ENCODE peak calls at places on chromosomes 4 and X, in five cellular contexts. M is tibial artery, H is lung, P is epithelial cell of esophagus, A is GM12878. Y is an unnamed sample.

GRCh38 chrX:97860206-97860605 is 976.5 kb downstream of the RPA4 start:
- DNase-seq in M (no peak), H (no peak), P (peak; percentile 59), A (no peak), Y (no peak)

GRCh38 chrX:29617725-29618124 is 597.6 kb upstream of the MAGEB2 start:
- DNase-seq in M (no peak), H (no peak), P (no peak), A (no peak), Y (no peak)

GRCh38 chr4:78764498-78764961 is 11.6 kb upstream of the BMP2K start:
- DNase-seq in M (no peak), H (no peak), P (peak; percentile 71), A (no peak), Y (no peak)

GRCh38 chr4:38787693-38788092 is 4.9 kb upstream of the TLR10 start:
- DNase-seq in M (no peak), H (no peak), P (no peak), A (no peak), Y (no peak)

GRCh38 chrX:10904220-10904619 is 206.9 kb upstream of the HCCS start:
- DNase-seq in M (no peak), H (no peak), P (no peak), A (no peak), Y (no peak)

GRCh38 chr4:186170966-186171365 is 20.4 kb upstream of the CYP4V2 start:
- DNase-seq in M (no peak), H (no peak), P (no peak), A (no peak), Y (no peak)

GRCh38 chr4:175054980-175055379 is 136.8 kb downstream of the ADAM29 start:
- DNase-seq in M (no peak), H (no peak), P (no peak), A (no peak), Y (no peak)

GRCh38 chrX:1597345-1598020 is 6.1 kb downstream of the AKAP17A start:
- DNase-seq in M (no peak), H (no peak), P (no peak), A (no peak), Y (no peak)

GRCh38 chr4:153465583-153465921 is 608 bp upstream of the TMEM131L start:
- DNase-seq in M (peak; percentile 84), H (peak; percentile 41), P (peak; percentile 48), A (no peak), Y (peak; percentile 21)

GRCh38 chr4:36292551-36293188 is 11.3 kb downstream of the DTHD1 start:
- DNase-seq in M (no peak), H (no peak), P (peak; percentile 91), A (no peak), Y (no peak)

GRCh38 chr4:147480502-147480890 is 401 bp upstream of the EDNRA start:
- DNase-seq in M (peak; percentile 67), H (no peak), P (no peak), A (no peak), Y (no peak)

GRCh38 chr4:2102045-2102883 is 43.1 kb downstream of the NAT8L start:
- DNase-seq in M (no peak), H (no peak), P (no peak), A (no peak), Y (no peak)

GRCh38 chr4:110512901-110513300 is 36.9 kb downstream of the ENPEP start:
- DNase-seq in M (no peak), H (no peak), P (no peak), A (no peak), Y (no peak)

GRCh38 chr4:88600129-88600849 is 8.0 kb downstream of the HERC3 start:
- DNase-seq in M (no peak), H (no peak), P (peak; percentile 79), A (no peak), Y (no peak)

DNA sequence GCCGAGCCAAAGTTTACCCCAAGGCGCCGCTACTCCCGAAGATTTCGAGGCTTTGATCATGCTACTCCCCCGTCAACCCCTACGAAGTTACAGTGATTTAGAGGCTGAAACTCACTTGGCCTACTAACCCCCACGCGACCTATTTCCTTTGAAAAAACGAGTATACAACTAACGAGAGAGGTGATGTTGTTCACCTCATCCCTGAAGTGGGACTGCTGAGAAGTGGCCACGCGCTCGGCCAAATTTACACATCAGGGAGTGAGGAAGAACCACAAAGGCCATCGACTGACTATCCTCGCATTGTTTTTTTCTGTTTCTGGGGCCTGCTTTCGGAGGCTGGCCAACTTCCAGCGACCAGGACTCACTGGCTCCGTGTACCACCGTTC is 37.7 kb downstream of the PGRMC1 start:
- DNase-seq in M (no peak), H (no peak), P (no peak), A (no peak), Y (no peak)
- H3K4me3 ChIP-seq in M (no peak overlapping the region), H (no peak overlapping the region), P (no peak overlapping the region), A (no peak overlapping the region), Y (no peak overlapping the region)

GRCh38 chrX:149829751-149830191 is 48.0 kb downstream of the MAGEA9 start:
- DNase-seq in M (no peak), H (no peak), P (peak; percentile 77), A (peak; percentile 35), Y (no peak)
- H3K4me3 ChIP-seq in M (peak overlapping the region; percentile 34), H (no peak overlapping the region), P (no peak overlapping the region), A (peak overlapping the region; percentile 57), Y (no peak overlapping the region)

DNA sequence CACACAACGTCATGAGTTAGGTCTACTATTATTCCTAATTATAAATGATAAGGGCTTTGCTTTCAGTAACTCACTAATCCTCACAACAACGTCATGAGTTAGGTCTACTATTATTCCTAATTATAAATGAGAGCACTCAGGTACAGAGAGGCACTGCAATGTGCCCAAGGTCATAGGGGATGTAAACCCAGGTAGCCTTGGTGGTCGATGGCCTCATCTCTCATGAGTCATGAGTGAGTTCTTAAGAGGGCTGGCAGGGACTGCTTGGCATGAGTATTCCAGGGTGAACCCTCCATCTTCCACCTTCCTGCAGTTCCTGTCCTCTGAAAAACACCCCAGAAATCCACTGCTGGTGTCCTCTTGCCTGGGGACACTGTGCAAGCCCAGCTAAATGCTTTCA is 317.1 kb downstream of the STK32B start:
- DNase-seq in M (no peak), H (no peak), P (no peak), A (no peak), Y (no peak)
- H3K4me3 ChIP-seq in M (no peak overlapping the region), H (no peak overlapping the region), P (no peak overlapping the region), A (no peak overlapping the region), Y (no peak overlapping the region)

GRCh38 chrX:68912113-68912980 is 83.5 kb downstream of the EFNB1 start:
- DNase-seq in M (no peak), H (no peak), P (no peak), A (no peak), Y (no peak)
- H3K4me3 ChIP-seq in M (no peak overlapping the region), H (no peak overlapping the region), P (no peak overlapping the region), A (no peak overlapping the region), Y (no peak overlapping the region)

DNA sequence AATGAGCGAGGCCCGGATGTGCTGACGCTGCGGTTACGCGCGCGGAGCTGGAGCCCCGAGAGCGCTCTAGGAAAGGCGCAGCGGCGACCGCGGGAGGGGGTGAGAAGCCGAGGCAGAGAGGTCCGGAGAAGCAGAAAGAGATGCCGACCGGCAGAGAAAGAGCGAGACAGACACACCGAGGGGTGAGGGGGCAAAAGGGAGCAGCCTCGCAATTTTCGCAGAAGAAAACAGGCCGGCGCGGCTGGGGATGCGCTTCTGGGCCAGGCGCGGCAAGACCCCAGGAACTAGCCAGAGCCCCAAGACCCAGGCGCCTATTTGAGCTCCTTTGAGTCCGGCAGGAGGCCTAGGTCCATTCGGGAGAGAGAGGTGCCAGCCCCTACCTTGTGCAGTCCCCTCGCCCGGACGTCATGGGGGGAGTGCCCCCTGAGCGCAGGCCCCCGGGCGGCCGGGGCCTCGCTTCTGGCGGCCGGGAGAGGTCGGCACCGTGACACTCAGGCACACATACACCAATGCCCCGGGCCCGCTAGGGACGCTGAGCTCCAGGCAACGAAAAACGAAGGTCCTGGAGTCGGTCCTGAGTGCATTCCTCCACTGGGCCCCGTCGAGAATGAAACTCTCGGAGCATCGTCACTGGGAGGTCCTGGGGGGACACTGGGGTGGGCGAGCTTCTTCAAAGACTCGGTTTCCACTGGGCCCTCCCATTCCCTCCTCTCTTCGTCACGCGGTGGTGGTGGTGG is 13.3 kb downstream of the HMX1 start:
- DNase-seq in M (no peak), H (no peak), P (no peak), A (no peak), Y (no peak)
- H3K4me3 ChIP-seq in M (no peak overlapping the region), H (no peak overlapping the region), P (no peak overlapping the region), A (no peak overlapping the region), Y (no peak overlapping the region)

DNA sequence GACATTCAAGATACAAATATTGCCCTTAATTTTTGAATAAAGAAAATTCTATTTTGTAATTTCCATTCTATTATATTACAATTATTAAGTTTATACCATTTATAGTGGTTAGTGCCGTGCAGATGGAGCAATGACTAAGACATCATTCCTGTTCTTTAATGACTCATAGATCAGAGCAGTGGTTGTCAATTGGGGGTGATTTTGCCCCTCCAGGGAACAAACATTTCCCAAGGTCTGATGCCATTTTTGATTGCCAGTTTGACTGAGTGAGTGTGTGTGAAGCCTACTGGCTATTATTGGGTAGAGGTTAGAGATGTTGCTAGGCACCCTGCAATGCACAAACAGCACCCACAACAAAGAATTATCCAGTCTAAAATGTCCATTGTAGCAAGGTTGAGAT is 97.9 kb upstream of the DDIT4L start:
- DNase-seq in M (no peak), H (no peak), P (peak; percentile 80), A (no peak), Y (no peak)
- H3K4me3 ChIP-seq in M (no peak overlapping the region), H (no peak overlapping the region), P (no peak overlapping the region), A (no peak overlapping the region), Y (no peak overlapping the region)